ENCODE peak calls at places on chromosomes 6 and 20, in nine cellular contexts. R is iris pigment epithelial cell, F is Ammon's horn, J is RPMI8226, O is endothelial cell, H is fibroblast of lung, Y is suprapubic skin, S is tibial artery, N is ascending aorta. I is an unnamed sample.

GRCh38 chr6:157758516-157759023 is 64.5 kb upstream of the SNX9 start:
- DNase-seq in H (no peak), O (no peak), S (no peak), R (no peak), F (no peak), N (no peak), Y (no peak), J (no peak), I (no peak)

GRCh38 chr6:138248011-138248410 is 29.7 kb upstream of the PBOV1 start:
- DNase-seq in O (no peak), F (no peak), R (no peak), J (no peak), N (no peak), S (no peak), Y (no peak), H (no peak), I (no peak)

GRCh38 chr20:561437-562231 is 18.0 kb upstream of the CSNK2A1 start:
- DNase-seq in H (peak; percentile 65), R (peak; percentile 63), F (peak; percentile 84), N (peak; percentile 68), Y (no peak), S (peak; percentile 74), J (peak; percentile 77), O (peak; percentile 80), I (peak; percentile 72)

GRCh38 chr20:20520776-20521175 is 152.9 kb downstream of the INSM1 start:
- DNase-seq in J (no peak), Y (no peak), R (peak; percentile 53), S (no peak), N (no peak), F (no peak), O (no peak), H (peak; percentile 12), I (peak; percentile 64)

GRCh38 chr20:21302645-21303060 is 478 bp upstream of the XRN2 start:
- DNase-seq in O (no peak), H (no peak), J (no peak), N (no peak), F (no peak), Y (no peak), S (no peak), R (no peak), I (no peak)

GRCh38 chr6:75693534-75693933 is 55.5 kb upstream of the MYO6 start:
- DNase-seq in S (no peak), Y (no peak), O (no peak), F (no peak), R (peak; percentile 87), H (peak; percentile 49), N (no peak), J (no peak), I (peak; percentile 22)

GRCh38 chr6:74798302-74798701 is 407.6 kb downstream of the COL12A1 start:
- DNase-seq in N (no peak), F (no peak), R (no peak), Y (no peak), O (no peak), J (no peak), H (no peak), S (no peak), I (no peak)

GRCh38 chr6:80535914-80536565 is 429.6 kb downstream of the BCKDHB start:
- DNase-seq in N (no peak), Y (no peak), H (peak; percentile 81), O (no peak), J (no peak), S (no peak), F (no peak), R (peak; percentile 79), I (peak; percentile 41)

GRCh38 chr20:8616792-8617191 is 452.1 kb upstream of the PLCB4 start:
- DNase-seq in Y (no peak), O (no peak), R (peak; percentile 10), H (peak; percentile 70), N (no peak), J (no peak), F (no peak), S (no peak), I (peak; percentile 59)

GRCh38 chr20:46348972-46349741 is 40.9 kb upstream of the CDH22 start:
- DNase-seq in S (peak; percentile 75), N (peak; percentile 72), J (peak; percentile 39), R (peak; percentile 41), O (peak; percentile 81), H (peak; percentile 34), F (peak; percentile 77), Y (no peak), I (peak; percentile 58)

GRCh38 chr6:65711531-65711930 is 4.5 kb upstream of the EYS start:
- DNase-seq in R (no peak), S (no peak), N (no peak), O (no peak), F (no peak), J (no peak), Y (no peak), H (no peak), I (no peak)

GRCh38 chr6:12718025-12718424 is 1.5 kb downstream of the PHACTR1 start:
- DNase-seq in S (no peak), Y (no peak), O (no peak), H (no peak), N (no peak), F (no peak), R (peak; percentile 30), J (no peak), I (peak; percentile 86)

GRCh38 chr6:34246563-34247391 is 2.0 kb downstream of the SMIM29 start:
- DNase-seq in J (peak; percentile 56), O (peak; percentile 66), R (peak; percentile 54), Y (peak; percentile 65), F (peak; percentile 28), N (peak; percentile 57), H (no peak), S (no peak), I (peak; percentile 47)

GRCh38 chr6:169490830-169491229 is 211.0 kb downstream of the WDR27 start:
- DNase-seq in R (peak; percentile 13), S (no peak), F (no peak), O (no peak), N (no peak), H (no peak), J (no peak), Y (no peak), I (peak; percentile 62)

GRCh38 chr20:22411568-22412450 is 172.6 kb downstream of the FOXA2 start:
- DNase-seq in S (no peak), H (peak; percentile 73), R (no peak), N (peak; percentile 68), J (no peak), F (no peak), Y (no peak), O (no peak), I (no peak)

GRCh38 chr6:43203029-43203717 is 21.2 kb downstream of the CUL9 start:
- DNase-seq in O (no peak), H (no peak), R (no peak), F (no peak), Y (no peak), N (no peak), S (peak; percentile 43), J (no peak), I (no peak)

GRCh38 chr6:219641-220198 is 72.6 kb upstream of the DUSP22 start:
- DNase-seq in R (peak; percentile 61), O (no peak), J (peak; percentile 89), Y (no peak), H (peak; percentile 62), F (peak; percentile 75), S (peak; percentile 79), N (no peak), I (peak; percentile 5)

GRCh38 chr6:11381801-11382513 is 149.5 kb upstream of the NEDD9 start:
- DNase-seq in F (peak; percentile 35), N (no peak), H (no peak), Y (no peak), J (no peak), S (no peak), R (no peak), O (no peak), I (no peak)

GRCh38 chr6:157688960-157689599 is 134.0 kb upstream of the SNX9 start:
- DNase-seq in Y (no peak), J (no peak), S (no peak), N (no peak), O (peak; percentile 40), R (peak; percentile 14), H (no peak), F (no peak), I (peak; percentile 35)

GRCh38 chr6:112330071-112330876 is 16.9 kb upstream of the RFPL4B start:
- DNase-seq in H (peak; percentile 25), F (no peak), R (peak; percentile 48), S (no peak), O (no peak), Y (no peak), N (no peak), J (no peak), I (peak; percentile 70)

I was measured in EH.